ENCODE peak calls at places on chromosomes 7 and 10, in six cellular contexts. One of them, this sample, is unnamed.

GRCh38 chr10:3830946-3831345 is 45.9 kb upstream of the KLF6 start:
- DNase-seq in fibroblast of villous mesenchyme: peak
- DNase-seq in hepatocyte: no peak
- DNase-seq in tibial nerve: no peak
- DNase-seq in naive thymus-derived CD4-positive, alpha-beta T cell: no peak
- DNase-seq in astrocyte of the spinal cord: no peak
- DNase-seq in this sample: no peak

GRCh38 chr10:49534670-49535381 is 4.1 kb downstream of the ERCC6 start:
- DNase-seq in fibroblast of villous mesenchyme: peak
- DNase-seq in hepatocyte: no peak
- DNase-seq in tibial nerve: no peak
- DNase-seq in naive thymus-derived CD4-positive, alpha-beta T cell: no peak
- DNase-seq in astrocyte of the spinal cord: peak
- DNase-seq in this sample: no peak

GRCh38 chr7:2639994-2640830 is 8.4 kb downstream of the TTYH3 start:
- DNase-seq in fibroblast of villous mesenchyme: no peak
- DNase-seq in hepatocyte: no peak
- DNase-seq in tibial nerve: no peak
- DNase-seq in naive thymus-derived CD4-positive, alpha-beta T cell: peak
- DNase-seq in astrocyte of the spinal cord: no peak
- DNase-seq in this sample: no peak

GRCh38 chr10:121303273-121303890 is 294.9 kb downstream of the FGFR2 start:
- DNase-seq in fibroblast of villous mesenchyme: no peak
- DNase-seq in hepatocyte: no peak
- DNase-seq in tibial nerve: no peak
- DNase-seq in naive thymus-derived CD4-positive, alpha-beta T cell: no peak
- DNase-seq in astrocyte of the spinal cord: no peak
- DNase-seq in this sample: no peak

GRCh38 chr7:94656925-94657731 is 1.2 kb upstream of the SGCE start:
- DNase-seq in fibroblast of villous mesenchyme: peak
- DNase-seq in hepatocyte: peak
- DNase-seq in tibial nerve: no peak
- DNase-seq in naive thymus-derived CD4-positive, alpha-beta T cell: no peak
- DNase-seq in astrocyte of the spinal cord: peak
- DNase-seq in this sample: no peak

GRCh38 chr7:18806177-18806576 is 310.6 kb downstream of the HDAC9 start:
- DNase-seq in fibroblast of villous mesenchyme: no peak
- DNase-seq in hepatocyte: no peak
- DNase-seq in tibial nerve: no peak
- DNase-seq in naive thymus-derived CD4-positive, alpha-beta T cell: no peak
- DNase-seq in astrocyte of the spinal cord: no peak
- DNase-seq in this sample: no peak

GRCh38 chr10:49595003-49595712 is 15.0 kb upstream of the SLC18A3 start:
- DNase-seq in fibroblast of villous mesenchyme: no peak
- DNase-seq in hepatocyte: no peak
- DNase-seq in tibial nerve: no peak
- DNase-seq in naive thymus-derived CD4-positive, alpha-beta T cell: no peak
- DNase-seq in astrocyte of the spinal cord: no peak
- DNase-seq in this sample: no peak

GRCh38 chr10:98619446-98619845 is 172.7 kb upstream of the HPS1 start:
- DNase-seq in fibroblast of villous mesenchyme: no peak
- DNase-seq in hepatocyte: no peak
- DNase-seq in tibial nerve: no peak
- DNase-seq in naive thymus-derived CD4-positive, alpha-beta T cell: no peak
- DNase-seq in astrocyte of the spinal cord: no peak
- DNase-seq in this sample: no peak

GRCh38 chr7:23247602-23248335 is 1.2 kb downstream of the GPNMB start:
- DNase-seq in fibroblast of villous mesenchyme: no peak
- DNase-seq in hepatocyte: no peak
- DNase-seq in tibial nerve: peak
- DNase-seq in naive thymus-derived CD4-positive, alpha-beta T cell: peak
- DNase-seq in astrocyte of the spinal cord: no peak
- DNase-seq in this sample: peak

GRCh38 chr7:118259115-118259514 is 34.6 kb downstream of the ANKRD7 start:
- DNase-seq in fibroblast of villous mesenchyme: no peak
- DNase-seq in hepatocyte: no peak
- DNase-seq in tibial nerve: no peak
- DNase-seq in naive thymus-derived CD4-positive, alpha-beta T cell: no peak
- DNase-seq in astrocyte of the spinal cord: peak
- DNase-seq in this sample: no peak

GRCh38 chr10:24449769-24450310 is 240.9 kb downstream of the KIAA1217 start:
- DNase-seq in fibroblast of villous mesenchyme: no peak
- DNase-seq in hepatocyte: no peak
- DNase-seq in tibial nerve: no peak
- DNase-seq in naive thymus-derived CD4-positive, alpha-beta T cell: no peak
- DNase-seq in astrocyte of the spinal cord: no peak
- DNase-seq in this sample: no peak

GRCh38 chr7:84372155-84372621 is 177.6 kb upstream of the SEMA3A start:
- DNase-seq in fibroblast of villous mesenchyme: peak
- DNase-seq in hepatocyte: no peak
- DNase-seq in tibial nerve: no peak
- DNase-seq in naive thymus-derived CD4-positive, alpha-beta T cell: no peak
- DNase-seq in astrocyte of the spinal cord: peak
- DNase-seq in this sample: no peak

GRCh38 chr7:143884978-143885559 is 16.9 kb downstream of the TCAF1 start:
- DNase-seq in fibroblast of villous mesenchyme: peak
- DNase-seq in hepatocyte: peak
- DNase-seq in tibial nerve: no peak
- DNase-seq in naive thymus-derived CD4-positive, alpha-beta T cell: no peak
- DNase-seq in astrocyte of the spinal cord: peak
- DNase-seq in this sample: no peak

GRCh38 chr7:132646064-132646463 is 69.8 kb upstream of the PLXNA4 start:
- DNase-seq in fibroblast of villous mesenchyme: no peak
- DNase-seq in hepatocyte: no peak
- DNase-seq in tibial nerve: no peak
- DNase-seq in naive thymus-derived CD4-positive, alpha-beta T cell: no peak
- DNase-seq in astrocyte of the spinal cord: no peak
- DNase-seq in this sample: no peak

GRCh38 chr10:69089638-69090599 is 2.0 kb downstream of the SRGN start:
- DNase-seq in fibroblast of villous mesenchyme: peak
- DNase-seq in hepatocyte: no peak
- DNase-seq in tibial nerve: no peak
- DNase-seq in naive thymus-derived CD4-positive, alpha-beta T cell: peak
- DNase-seq in astrocyte of the spinal cord: peak
- DNase-seq in this sample: peak

GRCh38 chr10:128880221-128880620 is 586.8 kb upstream of the MGMT start:
- DNase-seq in fibroblast of villous mesenchyme: no peak
- DNase-seq in hepatocyte: no peak
- DNase-seq in tibial nerve: no peak
- DNase-seq in naive thymus-derived CD4-positive, alpha-beta T cell: no peak
- DNase-seq in astrocyte of the spinal cord: no peak
- DNase-seq in this sample: no peak

GRCh38 chr7:117470777-117471176 is 9.0 kb upstream of the CFTR start:
- DNase-seq in fibroblast of villous mesenchyme: no peak
- DNase-seq in hepatocyte: no peak
- DNase-seq in tibial nerve: no peak
- DNase-seq in naive thymus-derived CD4-positive, alpha-beta T cell: no peak
- DNase-seq in astrocyte of the spinal cord: no peak
- DNase-seq in this sample: no peak

GRCh38 chr7:44824894-44825526 is 22.9 kb downstream of the H2AZ2 start:
- DNase-seq in fibroblast of villous mesenchyme: peak
- DNase-seq in hepatocyte: no peak
- DNase-seq in tibial nerve: no peak
- DNase-seq in naive thymus-derived CD4-positive, alpha-beta T cell: no peak
- DNase-seq in astrocyte of the spinal cord: no peak
- DNase-seq in this sample: no peak

GRCh38 chr10:50885097-50885859 is at the start of gene A1CF:
- DNase-seq in fibroblast of villous mesenchyme: no peak
- DNase-seq in hepatocyte: peak
- DNase-seq in tibial nerve: no peak
- DNase-seq in naive thymus-derived CD4-positive, alpha-beta T cell: no peak
- DNase-seq in astrocyte of the spinal cord: no peak
- DNase-seq in this sample: no peak
- H3K4me3 ChIP-seq in fibroblast of villous mesenchyme: no peak
- H3K4me3 ChIP-seq in hepatocyte: peak
- H3K4me3 ChIP-seq in tibial nerve: no peak
- H3K4me3 ChIP-seq in naive thymus-derived CD4-positive, alpha-beta T cell: no peak
- H3K4me3 ChIP-seq in astrocyte of the spinal cord: no peak
- H3K4me3 ChIP-seq in this sample: no peak

GRCh38 chr10:16967866-16968721 is 150.9 kb upstream of the RSU1 start:
- DNase-seq in fibroblast of villous mesenchyme: peak
- DNase-seq in hepatocyte: peak
- DNase-seq in tibial nerve: no peak
- DNase-seq in naive thymus-derived CD4-positive, alpha-beta T cell: no peak
- DNase-seq in astrocyte of the spinal cord: peak
- DNase-seq in this sample: no peak
- H3K4me3 ChIP-seq in fibroblast of villous mesenchyme: no peak
- H3K4me3 ChIP-seq in hepatocyte: no peak
- H3K4me3 ChIP-seq in tibial nerve: no peak
- H3K4me3 ChIP-seq in naive thymus-derived CD4-positive, alpha-beta T cell: no peak
- H3K4me3 ChIP-seq in astrocyte of the spinal cord: no peak
- H3K4me3 ChIP-seq in this sample: no peak

GRCh38 chr10:16519908-16520861 is 1.5 kb downstream of the C1QL3 start:
- DNase-seq in fibroblast of villous mesenchyme: no peak
- DNase-seq in hepatocyte: peak
- DNase-seq in tibial nerve: no peak
- DNase-seq in naive thymus-derived CD4-positive, alpha-beta T cell: no peak
- DNase-seq in astrocyte of the spinal cord: no peak
- DNase-seq in this sample: no peak

GRCh38 chr10:16520900-16521299 is 779 bp downstream of the C1QL3 start:
- DNase-seq in fibroblast of villous mesenchyme: peak
- DNase-seq in hepatocyte: peak
- DNase-seq in tibial nerve: no peak
- DNase-seq in naive thymus-derived CD4-positive, alpha-beta T cell: no peak
- DNase-seq in astrocyte of the spinal cord: no peak
- DNase-seq in this sample: no peak

GRCh38 chr10:16519250-16519907 is 2.3 kb downstream of the C1QL3 start:
- DNase-seq in fibroblast of villous mesenchyme: no peak
- DNase-seq in hepatocyte: no peak
- DNase-seq in tibial nerve: no peak
- DNase-seq in naive thymus-derived CD4-positive, alpha-beta T cell: no peak
- DNase-seq in astrocyte of the spinal cord: no peak
- DNase-seq in this sample: no peak

GRCh38 chr10:16518822-16519221 is 2.9 kb downstream of the C1QL3 start:
- DNase-seq in fibroblast of villous mesenchyme: no peak
- DNase-seq in hepatocyte: no peak
- DNase-seq in tibial nerve: no peak
- DNase-seq in naive thymus-derived CD4-positive, alpha-beta T cell: no peak
- DNase-seq in astrocyte of the spinal cord: no peak
- DNase-seq in this sample: no peak

DNA sequence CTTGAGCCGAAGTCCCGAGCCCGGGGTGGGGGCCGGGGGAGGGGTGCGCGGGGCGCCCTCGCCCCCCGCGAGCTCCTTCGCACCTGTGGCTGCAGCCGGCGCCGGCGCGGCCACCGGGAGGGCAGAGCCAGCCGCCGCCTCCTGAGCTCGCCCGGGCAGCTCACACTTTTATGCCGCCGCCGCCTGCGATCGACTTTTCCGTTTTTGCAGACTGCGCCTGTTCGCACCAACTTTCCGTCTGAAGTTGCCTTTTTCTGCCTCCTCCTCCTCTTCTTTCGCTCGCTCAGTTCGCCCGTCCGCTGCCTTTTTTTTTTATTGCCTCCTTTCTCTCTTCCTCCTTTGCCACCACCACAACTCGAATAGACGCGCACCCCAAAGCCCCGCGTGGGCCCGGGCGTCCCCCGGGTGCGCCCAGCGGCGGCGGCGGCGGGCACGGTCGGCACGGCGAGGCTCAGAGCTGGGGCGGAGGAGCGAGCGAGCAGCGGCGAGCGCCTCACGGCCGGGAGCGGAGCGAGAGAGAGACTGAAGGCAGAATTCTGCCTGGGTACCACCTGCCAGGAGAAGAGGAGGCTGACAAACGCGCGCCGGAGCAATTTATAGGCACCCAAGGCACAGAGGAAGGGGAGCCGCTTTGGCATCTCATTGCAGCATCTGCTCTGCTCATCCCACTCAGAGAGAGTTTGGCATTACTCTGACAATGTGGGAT is at the start of gene C1QL3:
- DNase-seq in fibroblast of villous mesenchyme: peak
- DNase-seq in hepatocyte: peak
- DNase-seq in tibial nerve: no peak
- DNase-seq in naive thymus-derived CD4-positive, alpha-beta T cell: no peak
- DNase-seq in astrocyte of the spinal cord: peak
- DNase-seq in this sample: no peak
- H3K4me3 ChIP-seq in fibroblast of villous mesenchyme: peak
- H3K4me3 ChIP-seq in hepatocyte: peak
- H3K4me3 ChIP-seq in tibial nerve: peak
- H3K4me3 ChIP-seq in naive thymus-derived CD4-positive, alpha-beta T cell: peak
- H3K4me3 ChIP-seq in astrocyte of the spinal cord: peak
- H3K4me3 ChIP-seq in this sample: peak

DNA sequence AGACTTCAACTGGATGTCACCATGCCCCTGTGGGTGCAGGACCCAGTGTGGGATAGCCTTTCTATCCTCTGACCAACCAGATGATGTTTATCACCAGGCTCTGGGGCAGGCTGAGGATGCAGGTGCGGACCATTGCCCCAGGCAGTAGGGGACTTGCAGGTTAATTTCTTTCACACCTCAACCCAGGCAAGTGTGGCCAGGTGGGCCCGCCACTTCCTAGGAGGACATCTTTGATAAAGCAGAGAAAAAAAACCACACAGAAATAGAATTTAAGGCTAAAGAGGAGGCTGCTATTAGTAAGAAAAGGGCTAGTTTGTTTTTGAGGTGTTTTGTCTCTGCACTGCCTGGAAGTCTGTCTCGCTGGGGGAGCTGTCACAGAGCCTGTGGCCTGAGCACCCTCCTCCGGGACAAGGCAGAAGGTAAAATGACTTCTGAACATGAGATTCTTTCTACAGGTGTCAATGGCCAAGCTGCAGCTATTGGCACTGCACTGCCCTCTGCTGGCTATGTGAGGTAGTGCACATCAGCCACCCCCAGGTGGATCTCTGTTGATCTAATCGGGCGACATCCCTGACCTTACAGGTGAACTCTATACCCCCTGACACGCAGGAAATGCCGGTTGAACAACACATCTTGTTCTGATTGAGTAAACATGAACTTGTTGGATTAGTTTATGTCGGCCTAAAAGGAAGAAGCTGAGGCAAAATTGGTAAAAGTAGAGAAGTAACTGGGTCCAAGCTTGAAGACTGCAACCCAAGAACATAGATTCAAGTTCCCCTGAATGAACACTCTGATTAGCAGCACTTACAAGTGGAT is 21.0 kb downstream of the UPP1 start:
- DNase-seq in fibroblast of villous mesenchyme: peak
- DNase-seq in hepatocyte: peak
- DNase-seq in tibial nerve: peak
- DNase-seq in naive thymus-derived CD4-positive, alpha-beta T cell: peak
- DNase-seq in astrocyte of the spinal cord: peak
- DNase-seq in this sample: peak
- H3K4me3 ChIP-seq in fibroblast of villous mesenchyme: no peak
- H3K4me3 ChIP-seq in hepatocyte: no peak
- H3K4me3 ChIP-seq in tibial nerve: no peak
- H3K4me3 ChIP-seq in naive thymus-derived CD4-positive, alpha-beta T cell: no peak
- H3K4me3 ChIP-seq in astrocyte of the spinal cord: no peak
- H3K4me3 ChIP-seq in this sample: no peak

This sample was measured in lower leg skin.